ENCODE peak calls at places on chromosome 16, in nine cellular contexts. C is left ventricle myocardium inferior; M is EL; E is GM03348; Y is DMS153; F is activated gamma-delta T cell treated with Interleukin-2 at 50 U/mL for 16 hours; R is activated CD8-positive, alpha-beta T cell treated with anti-CD3 and anti-CD28 coated beads, Interleukin-2, amount 10 ng/mL, durations not matched to agents 7 days and 5 days; S is T follicular helper cell; U is heart right ventricle. K is an unnamed sample.
A peak's percentile ranks its signal among the peaks of the same experiment; 100 is the strongest.

GRCh38 chr16:84785843-84786538 is 33.8 kb upstream of the CRISPLD2 start:
- DNase-seq in U (peak; percentile 40), R (no peak), E (peak; percentile 30), Y (peak; percentile 71), C (peak; percentile 44), S (no peak), F (no peak), M (peak; percentile 37), K (peak; percentile 64)

GRCh38 chr16:66271074-66272060 is 95.1 kb upstream of the CDH5 start:
- DNase-seq in F (no peak), M (peak; percentile 35), Y (no peak), U (no peak), R (no peak), E (peak; percentile 52), C (no peak), S (no peak), K (no peak)

GRCh38 chr16:83953796-83954576 is 946 bp downstream of the OSGIN1 start:
- DNase-seq in E (no peak), Y (peak; percentile 13), U (no peak), C (no peak), F (no peak), M (peak; percentile 36), S (no peak), R (peak; percentile 52), K (peak; percentile 43)

GRCh38 chr16:4328580-4329353 is 12.9 kb downstream of the GLIS2 start:
- DNase-seq in E (no peak), Y (peak; percentile 13), M (no peak), C (peak; percentile 54), R (no peak), F (no peak), U (no peak), S (no peak), K (peak; percentile 62)

GRCh38 chr16:87416826-87417471 is 24.8 kb downstream of the MAP1LC3B start:
- DNase-seq in S (no peak), F (no peak), Y (no peak), U (no peak), R (peak; percentile 39), C (peak; percentile 25), E (peak; percentile 67), M (peak; percentile 47), K (peak; percentile 60)

GRCh38 chr16:282944-283744 is at the start of gene PDIA2:
- DNase-seq in F (no peak), E (no peak), R (no peak), C (no peak), S (no peak), U (no peak), M (no peak), Y (no peak), K (no peak)

GRCh38 chr16:3431779-3432219 is 11.5 kb downstream of the ZNF597 start:
- DNase-seq in R (peak; percentile 72), U (peak; percentile 22), S (no peak), F (peak; percentile 43), E (no peak), C (peak; percentile 45), Y (no peak), M (peak; percentile 17), K (peak; percentile 75)

GRCh38 chr16:24013733-24014645 is 178.2 kb downstream of the PRKCB start:
- DNase-seq in M (no peak), R (peak; percentile 78), C (no peak), E (no peak), F (peak; percentile 60), Y (peak; percentile 97), U (peak; percentile 16), S (peak; percentile 28), K (no peak)

GRCh38 chr16:4136229-4136813 is 20.1 kb upstream of the ADCY9 start:
- DNase-seq in U (no peak), E (no peak), S (no peak), Y (peak; percentile 47), C (no peak), R (no peak), M (no peak), F (no peak), K (no peak)

GRCh38 chr16:12340151-12340733 is 363.7 kb downstream of the SNX29 start:
- DNase-seq in R (peak; percentile 24), Y (peak; percentile 42), M (peak; percentile 72), E (peak; percentile 86), F (no peak), U (no peak), C (no peak), S (peak; percentile 3), K (no peak)

GRCh38 chr16:57349212-57350031 is 9.2 kb upstream of the CCL22 start:
- DNase-seq in U (no peak), C (no peak), M (no peak), Y (no peak), R (no peak), S (no peak), E (no peak), F (no peak), K (no peak)

GRCh38 chr16:67393111-67393789 is at the start of gene TPPP3:
- DNase-seq in Y (peak; percentile 71), M (peak; percentile 78), S (no peak), R (peak; percentile 56), U (peak; percentile 95), E (peak; percentile 92), F (no peak), C (peak; percentile 92), K (peak; percentile 94)

GRCh38 chr16:14310519-14310991 is 239.4 kb downstream of the MRTFB start:
- DNase-seq in M (peak; percentile 23), S (no peak), R (no peak), E (peak; percentile 66), C (no peak), Y (no peak), U (no peak), F (no peak), K (no peak)

GRCh38 chr16:9599415-9600110 is 508.1 kb downstream of the HAPSTR1 start:
- DNase-seq in F (no peak), E (no peak), M (no peak), S (no peak), Y (no peak), C (no peak), U (no peak), R (no peak), K (no peak)

GRCh38 chr16:31568577-31569359 is 41.1 kb downstream of the AHSP start:
- DNase-seq in Y (no peak), E (no peak), M (no peak), C (peak; percentile 16), R (no peak), F (no peak), U (no peak), S (no peak), K (no peak)

GRCh38 chr16:48277158-48277557 is 29.8 kb upstream of the ABCC11 start:
- DNase-seq in M (no peak), E (no peak), S (no peak), U (no peak), R (no peak), Y (no peak), F (no peak), C (no peak), K (no peak)

GRCh38 chr16:82016268-82016667 is 5.0 kb upstream of the SDR42E1 start:
- DNase-seq in S (no peak), E (peak; percentile 50), Y (no peak), R (no peak), M (peak; percentile 9), F (no peak), C (no peak), U (peak; percentile 29), K (no peak)

GRCh38 chr16:4797805-4798252 is 2.7 kb downstream of the SMIM22 start:
- DNase-seq in C (no peak), Y (no peak), U (no peak), R (no peak), S (no peak), M (no peak), F (no peak), E (no peak), K (no peak)

GRCh38 chr16:85840801-85841200 is 41.3 kb downstream of the COX4I1 start:
- DNase-seq in F (no peak), U (no peak), M (no peak), E (no peak), R (no peak), S (no peak), Y (no peak), C (no peak), K (no peak)

GRCh38 chr16:71722801-71723536 is 1.5 kb downstream of the PHLPP2 start:
- DNase-seq in F (peak; percentile 43), S (peak; percentile 41), Y (peak; percentile 59), U (peak; percentile 65), E (peak; percentile 91), M (peak; percentile 88), C (peak; percentile 70), R (peak; percentile 54), K (peak; percentile 75)

GRCh38 chr16:79893445-79893844 is 292.9 kb upstream of the MAF start:
- DNase-seq in M (no peak), E (no peak), Y (no peak), F (no peak), R (no peak), U (no peak), S (no peak), C (no peak), K (no peak)

GRCh38 chr16:24609740-24610420 is 70.5 kb downstream of the RBBP6 start:
- DNase-seq in R (no peak), E (peak; percentile 71), U (peak; percentile 11), S (no peak), C (peak; percentile 35), M (peak; percentile 22), F (no peak), Y (peak; percentile 42), K (peak; percentile 66)

GRCh38 chr16:90008708-90009145 is 10.5 kb downstream of the DBNDD1 start:
- DNase-seq in C (no peak), S (peak; percentile 36), F (peak; percentile 65), U (no peak), M (no peak), Y (no peak), E (no peak), R (peak; percentile 87), K (no peak)

GRCh38 chr16:81734632-81735434 is 44.3 kb upstream of the PLCG2 start:
- DNase-seq in E (no peak), M (no peak), R (no peak), C (no peak), F (no peak), Y (no peak), S (no peak), U (no peak), K (no peak)

GRCh38 chr16:54118846-54119245 is 167.7 kb downstream of the IRX3 start:
- DNase-seq in U (no peak), M (no peak), R (no peak), E (no peak), S (no peak), C (no peak), F (no peak), Y (no peak), K (no peak)

GRCh38 chr16:84976644-84977400 is 34.5 kb downstream of the ZDHHC7 start:
- DNase-seq in Y (no peak), F (no peak), E (no peak), U (peak; percentile 41), M (no peak), R (no peak), S (no peak), C (peak; percentile 53), K (peak; percentile 80)

GRCh38 chr16:6096931-6097665 is 999.5 kb upstream of the EEF2KMT start:
- DNase-seq in U (no peak), C (no peak), S (no peak), M (no peak), Y (no peak), E (no peak), R (no peak), F (no peak), K (no peak)

GRCh38 chr16:50979806-50980620 is 171.1 kb downstream of the SALL1 start:
- DNase-seq in S (no peak), R (no peak), M (no peak), F (no peak), Y (no peak), C (no peak), E (no peak), U (no peak), K (no peak)

GRCh38 chr16:4309833-4310266 is 6.0 kb upstream of the GLIS2 start:
- DNase-seq in U (no peak), S (peak; percentile 35), E (no peak), Y (peak; percentile 29), M (peak; percentile 79), R (peak; percentile 73), F (peak; percentile 58), C (peak; percentile 54), K (peak; percentile 73)

GRCh38 chr16:3610698-3611144 is 685 bp downstream of the SLX4 start:
- DNase-seq in M (peak; percentile 14), U (no peak), R (no peak), F (no peak), E (no peak), Y (no peak), S (no peak), C (no peak), K (no peak)

GRCh38 chr16:84603115-84603816 is 14.6 kb downstream of the COTL1 start:
- DNase-seq in Y (no peak), U (peak; percentile 58), C (peak; percentile 76), S (peak; percentile 58), R (no peak), F (no peak), E (peak; percentile 94), M (peak; percentile 98), K (peak; percentile 92)

K was measured in Right ventricle myocardium superior.